ENCODE peak calls at places on chromosome 1, in eight cellular contexts. One of them, this sample, is unnamed.

GRCh38 chr1:201208236-201208635 is 17.6 kb downstream of the IGFN1 start:
- DNase-seq in brain microvascular endothelial cell: no peak
- DNase-seq in activated effector memory CD4-positive, alpha-beta T cell treated with Interleukin-2 at 50 U/mL for 16 hours: no peak
- DNase-seq in germinal center: no peak
- DNase-seq in HFF-Myc: no peak
- DNase-seq in neuronal stem cell: no peak
- DNase-seq in AG09309: no peak
- DNase-seq in CD4-positive, alpha-beta T cell: no peak
- DNase-seq in this sample: no peak

GRCh38 chr1:10979483-10979920 is 33.0 kb upstream of the TARDBP start:
- DNase-seq in germinal center: no peak
- DNase-seq in CD4-positive, alpha-beta T cell: no peak
- DNase-seq in AG09309: no peak
- DNase-seq in activated effector memory CD4-positive, alpha-beta T cell treated with Interleukin-2 at 50 U/mL for 16 hours: no peak
- DNase-seq in neuronal stem cell: peak
- DNase-seq in HFF-Myc: no peak
- DNase-seq in brain microvascular endothelial cell: no peak
- DNase-seq in this sample: peak

GRCh38 chr1:48530727-48531351 is 58.8 kb upstream of the SPATA6 start:
- DNase-seq in activated effector memory CD4-positive, alpha-beta T cell treated with Interleukin-2 at 50 U/mL for 16 hours: no peak
- DNase-seq in AG09309: no peak
- DNase-seq in HFF-Myc: peak
- DNase-seq in germinal center: peak
- DNase-seq in neuronal stem cell: peak
- DNase-seq in brain microvascular endothelial cell: peak
- DNase-seq in CD4-positive, alpha-beta T cell: peak
- DNase-seq in this sample: peak

GRCh38 chr1:232547938-232548484 is 81.9 kb downstream of the SIPA1L2 start:
- DNase-seq in germinal center: no peak
- DNase-seq in CD4-positive, alpha-beta T cell: no peak
- DNase-seq in activated effector memory CD4-positive, alpha-beta T cell treated with Interleukin-2 at 50 U/mL for 16 hours: no peak
- DNase-seq in AG09309: no peak
- DNase-seq in brain microvascular endothelial cell: no peak
- DNase-seq in HFF-Myc: no peak
- DNase-seq in neuronal stem cell: no peak
- DNase-seq in this sample: no peak

GRCh38 chr1:224525411-224526040 is 90.6 kb upstream of the CNIH3 start:
- DNase-seq in activated effector memory CD4-positive, alpha-beta T cell treated with Interleukin-2 at 50 U/mL for 16 hours: no peak
- DNase-seq in germinal center: no peak
- DNase-seq in AG09309: no peak
- DNase-seq in HFF-Myc: no peak
- DNase-seq in neuronal stem cell: no peak
- DNase-seq in CD4-positive, alpha-beta T cell: no peak
- DNase-seq in brain microvascular endothelial cell: peak
- DNase-seq in this sample: no peak

GRCh38 chr1:33182452-33182851 is 609 bp upstream of the TRIM62 start:
- DNase-seq in activated effector memory CD4-positive, alpha-beta T cell treated with Interleukin-2 at 50 U/mL for 16 hours: no peak
- DNase-seq in brain microvascular endothelial cell: no peak
- DNase-seq in germinal center: no peak
- DNase-seq in neuronal stem cell: no peak
- DNase-seq in CD4-positive, alpha-beta T cell: no peak
- DNase-seq in AG09309: no peak
- DNase-seq in HFF-Myc: peak
- DNase-seq in this sample: peak

GRCh38 chr1:47066931-47067330 is at the start of gene CYP4Z1:
- DNase-seq in CD4-positive, alpha-beta T cell: no peak
- DNase-seq in brain microvascular endothelial cell: no peak
- DNase-seq in AG09309: no peak
- DNase-seq in neuronal stem cell: no peak
- DNase-seq in HFF-Myc: no peak
- DNase-seq in activated effector memory CD4-positive, alpha-beta T cell treated with Interleukin-2 at 50 U/mL for 16 hours: no peak
- DNase-seq in germinal center: no peak
- DNase-seq in this sample: no peak

GRCh38 chr1:195569934-195570333 is 1038.3 kb downstream of the KCNT2 start:
- DNase-seq in AG09309: no peak
- DNase-seq in HFF-Myc: no peak
- DNase-seq in CD4-positive, alpha-beta T cell: no peak
- DNase-seq in brain microvascular endothelial cell: no peak
- DNase-seq in activated effector memory CD4-positive, alpha-beta T cell treated with Interleukin-2 at 50 U/mL for 16 hours: no peak
- DNase-seq in neuronal stem cell: no peak
- DNase-seq in germinal center: no peak
- DNase-seq in this sample: no peak

GRCh38 chr1:66239834-66240233 is 294.1 kb upstream of the SGIP1 start:
- DNase-seq in activated effector memory CD4-positive, alpha-beta T cell treated with Interleukin-2 at 50 U/mL for 16 hours: no peak
- DNase-seq in neuronal stem cell: no peak
- DNase-seq in brain microvascular endothelial cell: peak
- DNase-seq in germinal center: no peak
- DNase-seq in AG09309: no peak
- DNase-seq in CD4-positive, alpha-beta T cell: no peak
- DNase-seq in HFF-Myc: no peak
- DNase-seq in this sample: peak

GRCh38 chr1:38284953-38285352 is 238.4 kb upstream of the POU3F1 start:
- DNase-seq in CD4-positive, alpha-beta T cell: no peak
- DNase-seq in activated effector memory CD4-positive, alpha-beta T cell treated with Interleukin-2 at 50 U/mL for 16 hours: no peak
- DNase-seq in HFF-Myc: no peak
- DNase-seq in germinal center: no peak
- DNase-seq in neuronal stem cell: no peak
- DNase-seq in brain microvascular endothelial cell: no peak
- DNase-seq in AG09309: no peak
- DNase-seq in this sample: no peak

GRCh38 chr1:27551170-27551952 is 52.6 kb downstream of the AHDC1 start:
- DNase-seq in germinal center: no peak
- DNase-seq in HFF-Myc: no peak
- DNase-seq in AG09309: no peak
- DNase-seq in neuronal stem cell: no peak
- DNase-seq in CD4-positive, alpha-beta T cell: no peak
- DNase-seq in brain microvascular endothelial cell: no peak
- DNase-seq in activated effector memory CD4-positive, alpha-beta T cell treated with Interleukin-2 at 50 U/mL for 16 hours: no peak
- DNase-seq in this sample: no peak

GRCh38 chr1:79235221-79236002 is 228.9 kb upstream of the ADGRL4 start:
- DNase-seq in CD4-positive, alpha-beta T cell: no peak
- DNase-seq in neuronal stem cell: peak
- DNase-seq in germinal center: no peak
- DNase-seq in AG09309: no peak
- DNase-seq in brain microvascular endothelial cell: no peak
- DNase-seq in activated effector memory CD4-positive, alpha-beta T cell treated with Interleukin-2 at 50 U/mL for 16 hours: no peak
- DNase-seq in HFF-Myc: no peak
- DNase-seq in this sample: no peak

GRCh38 chr1:218711884-218712674 is 366.9 kb downstream of the TGFB2 start:
- DNase-seq in germinal center: no peak
- DNase-seq in AG09309: no peak
- DNase-seq in CD4-positive, alpha-beta T cell: no peak
- DNase-seq in activated effector memory CD4-positive, alpha-beta T cell treated with Interleukin-2 at 50 U/mL for 16 hours: no peak
- DNase-seq in HFF-Myc: no peak
- DNase-seq in brain microvascular endothelial cell: no peak
- DNase-seq in neuronal stem cell: no peak
- DNase-seq in this sample: peak